ENCODE peak calls at places on chromosomes 13 and 19, in ten cellular contexts. W, Y, O, T, D, G, F, P, R and K are unnamed samples.

GRCh38 chr13:32278456-32278855 is 36.7 kb downstream of the ZAR1L start:
- DNase-seq in W (no peak), Y (no peak), O (no peak), T (no peak), D (no peak), G (no peak), F (no peak), P (peak), R (no peak), K (no peak)

GRCh38 chr19:12639901-12640613 is 26.5 kb downstream of the MAN2B1 start:
- DNase-seq in W (peak), Y (peak), O (peak), T (peak), D (peak), G (peak), F (peak), P (peak), R (peak), K (peak)

GRCh38 chr19:7944177-7944761 is 803 bp upstream of the TIMM44 start:
- DNase-seq in W (peak), Y (peak), O (peak), T (peak), D (peak), G (peak), F (peak), P (peak), R (peak), K (peak)

GRCh38 chr13:91045351-91046034 is 302.0 kb upstream of the MIR17HG start:
- DNase-seq in W (no peak), Y (no peak), O (no peak), T (no peak), D (no peak), G (no peak), F (no peak), P (peak), R (peak), K (no peak)

GRCh38 chr13:68551701-68552522 is 1321.8 kb upstream of the PCDH9 start:
- DNase-seq in W (no peak), Y (no peak), O (no peak), T (no peak), D (no peak), G (no peak), F (no peak), P (no peak), R (no peak), K (no peak)

GRCh38 chr19:40147693-40148347 is 43.4 kb upstream of the MAP3K10 start:
- DNase-seq in W (no peak), Y (no peak), O (no peak), T (no peak), D (no peak), G (no peak), F (no peak), P (peak), R (no peak), K (no peak)

GRCh38 chr19:46634656-46635218 is 1.3 kb downstream of the GNG8 start:
- DNase-seq in W (no peak), Y (no peak), O (no peak), T (no peak), D (no peak), G (no peak), F (no peak), P (no peak), R (peak), K (no peak)

GRCh38 chr13:101341464-101341863 is 74.8 kb downstream of the NALCN start:
- DNase-seq in W (no peak), Y (no peak), O (no peak), T (no peak), D (no peak), G (no peak), F (no peak), P (no peak), R (no peak), K (no peak)

GRCh38 chr13:39422845-39423565 is 180.0 kb downstream of the LHFPL6 start:
- DNase-seq in W (no peak), Y (no peak), O (no peak), T (no peak), D (no peak), G (no peak), F (no peak), P (peak), R (no peak), K (no peak)

GRCh38 chr19:43445426-43445825 is 20.0 kb downstream of the LYPD3 start:
- DNase-seq in W (no peak), Y (no peak), O (no peak), T (no peak), D (no peak), G (no peak), F (no peak), P (no peak), R (no peak), K (no peak)

GRCh38 chr13:73406454-73406853 is 347.6 kb downstream of the KLF5 start:
- DNase-seq in W (no peak), Y (no peak), O (no peak), T (no peak), D (no peak), G (no peak), F (no peak), P (no peak), R (no peak), K (no peak)

GRCh38 chr13:44972956-44973581 is 16.2 kb downstream of the NUFIP1 start:
- DNase-seq in W (peak), Y (no peak), O (no peak), T (no peak), D (no peak), G (no peak), F (no peak), P (peak), R (peak), K (no peak)